ENCODE peak calls at places on chromosomes 13 and 19, in six cellular contexts. K, L, A, P, I and M are unnamed samples.

GRCh38 chr13:36815069-36815468 is 4.0 kb upstream of the RFXAP start:
- DNase-seq in K (no peak), L (no peak), A (no peak), P (no peak), I (no peak), M (no peak)

GRCh38 chr13:98443329-98443728 is 133.6 kb downstream of the STK24 start:
- DNase-seq in K (no peak), L (peak), A (peak), P (no peak), I (no peak), M (no peak)

GRCh38 chr19:6532244-6532999 is 1.6 kb downstream of the TNFSF9 start:
- DNase-seq in K (no peak), L (no peak), A (no peak), P (no peak), I (no peak), M (peak)

GRCh38 chr13:29548722-29549446 is 46.6 kb downstream of the SLC7A1 start:
- DNase-seq in K (no peak), L (peak), A (peak), P (no peak), I (no peak), M (no peak)

GRCh38 chr13:73428137-73428536 is 369.3 kb downstream of the KLF5 start:
- DNase-seq in K (no peak), L (peak), A (peak), P (no peak), I (no peak), M (no peak)

GRCh38 chr19:17686592-17687042 is 1.5 kb downstream of the UNC13A start:
- DNase-seq in K (no peak), L (no peak), A (peak), P (no peak), I (peak), M (peak)

GRCh38 chr13:60327551-60327950 is 69.5 kb upstream of the TDRD3 start:
- DNase-seq in K (no peak), L (no peak), A (no peak), P (no peak), I (no peak), M (no peak)

GRCh38 chr13:60047943-60048342 is 115.8 kb downstream of the DIAPH3 start:
- DNase-seq in K (no peak), L (no peak), A (peak), P (no peak), I (no peak), M (no peak)

GRCh38 chr19:16168465-16169081 is 4.8 kb downstream of the CIB3 start:
- DNase-seq in K (no peak), L (no peak), A (peak), P (no peak), I (no peak), M (no peak)

GRCh38 chr19:16850133-16850532 is 20.9 kb downstream of the SIN3B start:
- DNase-seq in K (no peak), L (peak), A (no peak), P (no peak), I (no peak), M (no peak)

GRCh38 chr13:91142572-91142971 is 204.9 kb upstream of the MIR17HG start:
- DNase-seq in K (no peak), L (peak), A (peak), P (no peak), I (no peak), M (no peak)

GRCh38 chr13:50757021-50757420 is 86.5 kb downstream of the DLEU7 start:
- DNase-seq in K (no peak), L (no peak), A (no peak), P (no peak), I (no peak), M (no peak)

GRCh38 chr19:11324079-11324661 is 15.3 kb downstream of the RAB3D start:
- DNase-seq in K (no peak), L (peak), A (peak), P (no peak), I (peak), M (peak)

GRCh38 chr19:8137425-8137824 is 12.0 kb downstream of the FBN3 start:
- DNase-seq in K (no peak), L (no peak), A (no peak), P (no peak), I (no peak), M (no peak)

GRCh38 chr19:38664503-38665211 is 17.2 kb downstream of the ACTN4 start:
- DNase-seq in K (no peak), L (no peak), A (no peak), P (no peak), I (peak), M (no peak)